ENCODE peak calls at places on chromosomes 13 and 19, in eight cellular contexts. One of them, this sample, is unnamed.

GRCh38 chr13:25415196-25415595 is 43.4 kb downstream of the ATP8A2 start:
- DNase-seq in putamen: no peak
- DNase-seq in choroid plexus epithelial cell: no peak
- DNase-seq in HCEC 1CT: no peak
- DNase-seq in nephron progenitor cell: no peak
- DNase-seq in T-helper 1 cell: no peak
- DNase-seq in HS-27A: no peak
- DNase-seq in glutamatergic neuron: no peak
- DNase-seq in this sample: no peak

GRCh38 chr13:112113851-112114250 is 46.9 kb downstream of the SOX1 start:
- DNase-seq in putamen: no peak
- DNase-seq in choroid plexus epithelial cell: no peak
- DNase-seq in HCEC 1CT: no peak
- DNase-seq in nephron progenitor cell: no peak
- DNase-seq in T-helper 1 cell: no peak
- DNase-seq in HS-27A: no peak
- DNase-seq in glutamatergic neuron: no peak
- DNase-seq in this sample: no peak

GRCh38 chr13:36057041-36057440 is 74.1 kb downstream of the DCLK1 start:
- DNase-seq in putamen: no peak
- DNase-seq in choroid plexus epithelial cell: peak
- DNase-seq in HCEC 1CT: no peak
- DNase-seq in nephron progenitor cell: peak
- DNase-seq in T-helper 1 cell: no peak
- DNase-seq in HS-27A: no peak
- DNase-seq in glutamatergic neuron: no peak
- DNase-seq in this sample: no peak

GRCh38 chr13:106129993-106130392 is 405.5 kb downstream of the EFNB2 start:
- DNase-seq in putamen: no peak
- DNase-seq in choroid plexus epithelial cell: no peak
- DNase-seq in HCEC 1CT: no peak
- DNase-seq in nephron progenitor cell: no peak
- DNase-seq in T-helper 1 cell: no peak
- DNase-seq in HS-27A: no peak
- DNase-seq in glutamatergic neuron: no peak
- DNase-seq in this sample: no peak

GRCh38 chr13:24511019-24511823 is 1.4 kb downstream of the PARP4 start:
- DNase-seq in putamen: no peak
- DNase-seq in choroid plexus epithelial cell: peak
- DNase-seq in HCEC 1CT: peak
- DNase-seq in nephron progenitor cell: no peak
- DNase-seq in T-helper 1 cell: no peak
- DNase-seq in HS-27A: peak
- DNase-seq in glutamatergic neuron: no peak
- DNase-seq in this sample: peak

GRCh38 chr13:110006304-110006703 is 219.9 kb upstream of the IRS2 start:
- DNase-seq in putamen: no peak
- DNase-seq in choroid plexus epithelial cell: peak
- DNase-seq in HCEC 1CT: no peak
- DNase-seq in nephron progenitor cell: no peak
- DNase-seq in T-helper 1 cell: no peak
- DNase-seq in HS-27A: no peak
- DNase-seq in glutamatergic neuron: no peak
- DNase-seq in this sample: no peak

GRCh38 chr13:76968041-76968440 is 19.7 kb downstream of the ACOD1 start:
- DNase-seq in putamen: no peak
- DNase-seq in choroid plexus epithelial cell: no peak
- DNase-seq in HCEC 1CT: no peak
- DNase-seq in nephron progenitor cell: no peak
- DNase-seq in T-helper 1 cell: no peak
- DNase-seq in HS-27A: no peak
- DNase-seq in glutamatergic neuron: peak
- DNase-seq in this sample: no peak

GRCh38 chr19:37654525-37654832 is 786 bp downstream of the ZFP30 start:
- DNase-seq in putamen: peak
- DNase-seq in choroid plexus epithelial cell: peak
- DNase-seq in HCEC 1CT: peak
- DNase-seq in nephron progenitor cell: no peak
- DNase-seq in T-helper 1 cell: no peak
- DNase-seq in HS-27A: peak
- DNase-seq in glutamatergic neuron: no peak
- DNase-seq in this sample: peak

GRCh38 chr13:22592515-22592914 is 588.3 kb upstream of the SGCG start:
- DNase-seq in putamen: no peak
- DNase-seq in choroid plexus epithelial cell: no peak
- DNase-seq in HCEC 1CT: no peak
- DNase-seq in nephron progenitor cell: no peak
- DNase-seq in T-helper 1 cell: no peak
- DNase-seq in HS-27A: no peak
- DNase-seq in glutamatergic neuron: no peak
- DNase-seq in this sample: no peak

GRCh38 chr19:3277649-3278048 is 53.2 kb downstream of the CELF5 start:
- DNase-seq in putamen: no peak
- DNase-seq in choroid plexus epithelial cell: no peak
- DNase-seq in HCEC 1CT: no peak
- DNase-seq in nephron progenitor cell: no peak
- DNase-seq in T-helper 1 cell: no peak
- DNase-seq in HS-27A: no peak
- DNase-seq in glutamatergic neuron: no peak
- DNase-seq in this sample: no peak

GRCh38 chr13:24110011-24110410 is 50.5 kb upstream of the SPATA13 start:
- DNase-seq in putamen: no peak
- DNase-seq in choroid plexus epithelial cell: no peak
- DNase-seq in HCEC 1CT: no peak
- DNase-seq in nephron progenitor cell: no peak
- DNase-seq in T-helper 1 cell: no peak
- DNase-seq in HS-27A: no peak
- DNase-seq in glutamatergic neuron: no peak
- DNase-seq in this sample: peak

GRCh38 chr19:32886241-32886640 is 16.7 kb upstream of the SLC7A9 start:
- DNase-seq in putamen: no peak
- DNase-seq in choroid plexus epithelial cell: no peak
- DNase-seq in HCEC 1CT: no peak
- DNase-seq in nephron progenitor cell: no peak
- DNase-seq in T-helper 1 cell: no peak
- DNase-seq in HS-27A: no peak
- DNase-seq in glutamatergic neuron: no peak
- DNase-seq in this sample: no peak

GRCh38 chr19:29292146-29292545 is 79.2 kb upstream of the UQCRFS1 start:
- DNase-seq in putamen: no peak
- DNase-seq in choroid plexus epithelial cell: no peak
- DNase-seq in HCEC 1CT: no peak
- DNase-seq in nephron progenitor cell: no peak
- DNase-seq in T-helper 1 cell: no peak
- DNase-seq in HS-27A: no peak
- DNase-seq in glutamatergic neuron: no peak
- DNase-seq in this sample: no peak

GRCh38 chr13:44812818-44813217 is 176.5 kb downstream of the NUFIP1 start:
- DNase-seq in putamen: no peak
- DNase-seq in choroid plexus epithelial cell: peak
- DNase-seq in HCEC 1CT: no peak
- DNase-seq in nephron progenitor cell: no peak
- DNase-seq in T-helper 1 cell: no peak
- DNase-seq in HS-27A: no peak
- DNase-seq in glutamatergic neuron: no peak
- DNase-seq in this sample: no peak

GRCh38 chr13:81487151-81487550 is 1146.2 kb upstream of the SPRY2 start:
- DNase-seq in putamen: no peak
- DNase-seq in choroid plexus epithelial cell: peak
- DNase-seq in HCEC 1CT: peak
- DNase-seq in nephron progenitor cell: peak
- DNase-seq in T-helper 1 cell: no peak
- DNase-seq in HS-27A: no peak
- DNase-seq in glutamatergic neuron: peak
- DNase-seq in this sample: peak

GRCh38 chr19:40907968-40908735 is 26.1 kb upstream of the CYP2A7 start:
- DNase-seq in putamen: no peak
- DNase-seq in choroid plexus epithelial cell: no peak
- DNase-seq in HCEC 1CT: no peak
- DNase-seq in nephron progenitor cell: peak
- DNase-seq in T-helper 1 cell: peak
- DNase-seq in HS-27A: no peak
- DNase-seq in glutamatergic neuron: peak
- DNase-seq in this sample: no peak

GRCh38 chr13:106337096-106337495 is 198.4 kb downstream of the EFNB2 start:
- DNase-seq in putamen: no peak
- DNase-seq in choroid plexus epithelial cell: peak
- DNase-seq in HCEC 1CT: peak
- DNase-seq in nephron progenitor cell: no peak
- DNase-seq in T-helper 1 cell: no peak
- DNase-seq in HS-27A: no peak
- DNase-seq in glutamatergic neuron: no peak
- DNase-seq in this sample: no peak

GRCh38 chr13:27920677-27921420 is 1.0 kb downstream of the PDX1 start:
- DNase-seq in putamen: no peak
- DNase-seq in choroid plexus epithelial cell: peak
- DNase-seq in HCEC 1CT: no peak
- DNase-seq in nephron progenitor cell: peak
- DNase-seq in T-helper 1 cell: no peak
- DNase-seq in HS-27A: no peak
- DNase-seq in glutamatergic neuron: peak
- DNase-seq in this sample: no peak

GRCh38 chr13:42328672-42329071 is 56.7 kb downstream of the AKAP11 start:
- DNase-seq in putamen: no peak
- DNase-seq in choroid plexus epithelial cell: peak
- DNase-seq in HCEC 1CT: no peak
- DNase-seq in nephron progenitor cell: no peak
- DNase-seq in T-helper 1 cell: no peak
- DNase-seq in HS-27A: no peak
- DNase-seq in glutamatergic neuron: no peak
- DNase-seq in this sample: no peak

GRCh38 chr19:49387936-49388372 is at the start of gene KASH5:
- DNase-seq in putamen: peak
- DNase-seq in choroid plexus epithelial cell: peak
- DNase-seq in HCEC 1CT: no peak
- DNase-seq in nephron progenitor cell: no peak
- DNase-seq in T-helper 1 cell: peak
- DNase-seq in HS-27A: no peak
- DNase-seq in glutamatergic neuron: no peak
- DNase-seq in this sample: peak